ENCODE peak calls at places on chromosomes 5 and 9, in six cellular contexts. F is lower lobe of right lung; P is prostate gland; D is transverse colon; K is CD8-positive, alpha-beta T cell; U is Peyer's patch. T is an unnamed sample.

GRCh38 chr9:114493521-114494184 is 11.6 kb downstream of the WHRN start:
- DNase-seq in F (no peak), P (no peak), U (no peak), K (no peak), D (no peak), T (no peak)

GRCh38 chr9:92407818-92408217 is 3.4 kb upstream of the OGN start:
- DNase-seq in F (no peak), D (no peak), P (no peak), K (no peak), U (no peak), T (no peak)

GRCh38 chr5:151520294-151520693 is 70.8 kb downstream of the FAT2 start:
- DNase-seq in D (no peak), P (no peak), K (no peak), F (no peak), U (no peak), T (no peak)

GRCh38 chr9:38641985-38642864 is 21.8 kb upstream of the ANKRD18A start:
- DNase-seq in K (no peak), F (no peak), P (peak; percentile 36), U (no peak), D (peak; percentile 27), T (peak; percentile 8)

GRCh38 chr5:181234455-181235306 is 9.0 kb downstream of the RACK1 start:
- DNase-seq in P (no peak), F (no peak), U (no peak), K (no peak), D (no peak), T (no peak)

GRCh38 chr5:97544279-97545077 is 361.4 kb upstream of the RIOK2 start:
- DNase-seq in F (no peak), P (no peak), D (no peak), U (no peak), K (no peak), T (no peak)

GRCh38 chr5:1643651-1644392 is 120.1 kb upstream of the LPCAT1 start:
- DNase-seq in P (no peak), K (no peak), F (peak; percentile 34), D (no peak), U (no peak), T (no peak)

GRCh38 chr9:112380102-112380581 is at the start of gene HSDL2:
- DNase-seq in U (peak; percentile 54), D (peak; percentile 60), K (no peak), P (no peak), F (no peak), T (no peak)

GRCh38 chr5:33808699-33809098 is 83.1 kb downstream of the ADAMTS12 start:
- DNase-seq in U (no peak), P (no peak), K (no peak), F (no peak), D (no peak), T (no peak)

GRCh38 chr5:76175821-76176403 is 92.7 kb downstream of the SV2C start:
- DNase-seq in U (no peak), K (no peak), P (no peak), D (no peak), F (no peak), T (no peak)

GRCh38 chr9:35852267-35852815 is 17.9 kb downstream of the OR13J1 start:
- DNase-seq in U (no peak), P (no peak), F (no peak), K (no peak), D (no peak), T (no peak)

GRCh38 chr9:96758845-96759673 is 18.8 kb downstream of the ZNF510 start:
- DNase-seq in U (no peak), F (no peak), P (no peak), K (no peak), D (no peak), T (no peak)

GRCh38 chr5:5018560-5018935 is 121.6 kb upstream of the ADAMTS16 start:
- DNase-seq in K (no peak), U (no peak), P (no peak), F (no peak), D (no peak), T (no peak)

GRCh38 chr9:120348951-120349429 is 231.0 kb downstream of the CDK5RAP2 start:
- DNase-seq in K (no peak), F (no peak), U (no peak), P (peak; percentile 11), D (no peak), T (no peak)

GRCh38 chr5:57754616-57755015 is 272.0 kb upstream of the ACTBL2 start:
- DNase-seq in P (no peak), D (no peak), F (no peak), U (no peak), K (no peak), T (no peak)

GRCh38 chr5:179267671-179268071 is 77.6 kb downstream of the ADAMTS2 start:
- DNase-seq in P (no peak), F (peak; percentile 38), D (peak; percentile 3), K (no peak), U (no peak), T (no peak)

GRCh38 chr9:107637421-107638420 is 148.2 kb upstream of the KLF4 start:
- DNase-seq in U (peak; percentile 43), D (peak; percentile 80), F (peak; percentile 87), P (peak; percentile 61), K (no peak), T (peak; percentile 95)

GRCh38 chr5:132767150-132767549 is 9.9 kb downstream of the SEPTIN8 start:
- DNase-seq in K (no peak), P (no peak), F (no peak), D (no peak), U (no peak), T (no peak)

GRCh38 chr9:84592918-84593317 is 76.6 kb upstream of the NTRK2 start:
- DNase-seq in P (no peak), D (no peak), K (no peak), F (no peak), U (no peak), T (no peak)
- TF ChIP-seq CTCF in P (no peak), D (no peak), K (no peak), F (no peak), U (no peak), T (no peak)

DNA sequence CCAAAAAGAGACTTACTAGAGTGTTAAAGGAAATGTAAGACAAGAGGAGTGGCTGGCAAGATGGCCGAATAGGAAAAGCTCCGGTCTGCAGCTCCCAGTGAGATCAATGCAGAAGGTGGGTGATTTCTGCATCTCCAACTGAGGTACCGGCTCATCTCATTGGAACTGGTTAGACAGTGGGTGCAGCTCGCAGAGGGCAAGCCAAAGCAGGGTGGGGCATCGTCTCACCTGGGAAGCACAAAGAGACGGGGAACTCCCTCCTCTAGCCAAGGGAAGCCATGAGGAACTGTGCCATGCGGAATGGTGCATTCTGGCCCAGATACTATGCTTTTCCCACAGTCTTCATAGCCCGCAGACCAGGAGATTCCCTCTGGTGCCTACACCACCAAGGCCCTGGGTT is 308.7 kb downstream of the AGTPBP1 start:
- DNase-seq in F (no peak), U (no peak), P (no peak), D (no peak), K (no peak), T (no peak)
- H3K9me3 ChIP-seq in F (no peaks in the 10 kb centered on the region), U (no peaks in the 10 kb centered on the region), P (no peaks in the 10 kb centered on the region), D (no peaks in the 10 kb centered on the region), K (no peaks in the 10 kb centered on the region), T (peaks cover 32% of the 10 kb centered on the region)

GRCh38 chr5:67516959-67517358 is 320.4 kb upstream of the CD180 start:
- DNase-seq in D (no peak), F (no peak), U (no peak), P (no peak), K (no peak), T (no peak)
- H3K4me3 ChIP-seq in D (no peak overlapping the region), F (no peak overlapping the region), U (no peak overlapping the region), P (no peak overlapping the region), K (no peak overlapping the region), T (no peak overlapping the region)

GRCh38 chr9:68672625-68673024 is 32.4 kb upstream of the PIP5K1B start:
- DNase-seq in P (no peak), K (no peak), U (no peak), F (no peak), D (no peak), T (no peak)

GRCh38 chr9:68683433-68683832 is 21.6 kb upstream of the PIP5K1B start:
- DNase-seq in U (no peak), P (no peak), D (no peak), K (no peak), F (no peak), T (no peak)

DNA sequence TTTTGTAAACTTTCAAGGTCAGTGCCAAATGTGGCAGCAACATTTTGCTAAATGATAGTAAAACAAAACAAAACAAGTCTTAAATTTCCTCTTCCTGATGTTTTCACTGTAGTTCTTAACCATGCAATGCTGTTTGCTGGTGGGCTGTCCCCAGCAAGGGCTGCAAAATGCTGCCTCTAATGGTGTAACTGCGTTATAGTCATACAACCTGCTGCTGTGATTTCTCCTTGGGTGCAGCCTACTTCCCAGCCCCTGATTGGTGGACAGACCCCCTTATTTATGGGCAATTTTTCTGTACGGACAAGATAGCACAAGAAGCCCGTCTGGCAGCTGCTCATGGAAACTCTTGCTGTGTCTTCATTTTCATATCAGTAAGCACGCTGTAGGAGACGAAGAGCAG is 26.6 kb upstream of the PIP5K1B start:
- DNase-seq in U (no peak), F (no peak), P (no peak), D (peak; percentile 10), K (no peak), T (no peak)
- TF ChIP-seq CTCF in U (no peak), F (peak; percentile 10), P (no peak), D (no peak), K (no peak), T (peak; percentile 25)

GRCh38 chr5:149261246-149261645 is 10.4 kb upstream of the AFAP1L1 start:
- DNase-seq in U (no peak), K (no peak), P (no peak), D (no peak), F (no peak), T (no peak)

GRCh38 chr5:149267241-149267973 is 4.3 kb upstream of the AFAP1L1 start:
- DNase-seq in P (no peak), F (no peak), D (no peak), K (no peak), U (no peak), T (no peak)

GRCh38 chr5:149262315-149262714 is 9.3 kb upstream of the AFAP1L1 start:
- DNase-seq in D (no peak), U (no peak), K (no peak), P (no peak), F (no peak), T (no peak)

GRCh38 chr5:149265559-149265958 is 6.1 kb upstream of the AFAP1L1 start:
- DNase-seq in F (no peak), P (no peak), U (no peak), D (no peak), K (no peak), T (no peak)

DNA sequence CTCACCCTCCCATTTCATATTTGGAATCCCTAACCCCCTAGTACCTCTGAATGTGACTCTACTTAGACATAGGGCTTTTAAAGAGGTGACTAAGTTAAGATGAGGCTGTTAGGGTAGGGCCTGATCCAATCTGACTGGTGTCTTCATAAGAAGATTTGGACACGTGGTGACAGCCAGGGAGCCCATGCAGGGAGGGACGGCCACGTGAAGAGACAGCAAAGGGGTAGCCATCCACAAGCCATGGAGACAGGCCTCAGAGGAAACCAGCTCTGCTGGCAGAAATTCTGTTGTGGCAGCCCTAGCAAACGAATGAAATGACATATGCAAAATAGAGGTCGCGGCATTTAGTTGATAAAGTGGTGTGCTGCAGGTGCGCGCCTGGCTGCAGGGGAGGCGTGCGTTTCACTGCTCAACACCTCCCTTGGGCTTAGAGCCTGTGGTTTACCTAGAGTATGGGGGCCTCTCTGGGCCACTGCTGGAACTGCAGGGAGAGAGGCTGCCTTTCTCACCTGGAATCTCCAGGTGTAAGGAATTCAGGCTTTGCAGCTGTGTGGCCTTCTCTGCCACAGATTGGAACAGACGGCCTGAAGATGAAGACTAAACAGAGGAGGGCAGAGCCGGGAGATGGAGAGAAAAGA is 7.1 kb upstream of the AFAP1L1 start:
- DNase-seq in D (peak; percentile 39), F (no peak), K (peak; percentile 26), P (peak; percentile 40), U (no peak), T (no peak)
- H3K9me3 ChIP-seq in D (peaks cover 12% of the 10 kb centered on the region), F (peaks cover 10% of the 10 kb centered on the region), K (no peaks in the 10 kb centered on the region), P (no peaks in the 10 kb centered on the region), U (no peaks in the 10 kb centered on the region), T (peaks cover 3% of the 10 kb centered on the region)

T was measured in AG04450.